ENCODE peak calls at places on chromosome 14, in seven cellular contexts. E is Calu3; I is SK-MEL-5; T is GM19239; J is astrocyte of the spinal cord; S is T-helper 9 cell; L is CD8-positive, alpha-beta memory T cell. H is an unnamed sample.

GRCh38 chr14:100605230-100605629 is 18.0 kb upstream of the BEGAIN start:
- DNase-seq in E (no peak), L (no peak), I (no peak), J (no peak), S (no peak), T (no peak), H (no peak)

GRCh38 chr14:22537436-22538310 is 51.4 kb downstream of the DAD1 start:
- DNase-seq in I (no peak), E (no peak), J (no peak), S (no peak), T (no peak), L (no peak), H (no peak)

GRCh38 chr14:52069617-52070431 is 965 bp upstream of the NID2 start:
- DNase-seq in S (peak), I (no peak), T (no peak), E (no peak), L (no peak), J (peak), H (peak)

GRCh38 chr14:55201219-55202096 is 10.1 kb upstream of the DLGAP5 start:
- DNase-seq in S (no peak), E (no peak), J (no peak), T (no peak), I (no peak), L (no peak), H (peak)

GRCh38 chr14:51069065-51069464 is 25.8 kb downstream of the TRIM9 start:
- DNase-seq in I (no peak), L (no peak), E (no peak), S (no peak), T (no peak), J (peak), H (peak)

GRCh38 chr14:37588956-37589737 is 5.9 kb downstream of the FOXA1 start:
- DNase-seq in J (no peak), S (no peak), E (no peak), L (no peak), I (no peak), T (no peak), H (peak)

GRCh38 chr14:71206123-71206522 is 298.9 kb downstream of the PCNX1 start:
- DNase-seq in L (no peak), J (no peak), S (no peak), E (no peak), I (no peak), T (no peak), H (no peak)

GRCh38 chr14:88420187-88420586 is 34.7 kb downstream of the SPATA7 start:
- DNase-seq in L (no peak), J (no peak), I (no peak), T (no peak), S (no peak), E (no peak), H (no peak)

GRCh38 chr14:32372154-32372553 is 43.1 kb downstream of the AKAP6 start:
- DNase-seq in L (no peak), E (no peak), S (no peak), T (no peak), J (peak), I (no peak), H (no peak)

GRCh38 chr14:98069712-98070133 is 1202.3 kb downstream of the BCL11B start:
- DNase-seq in E (peak), I (no peak), J (peak), L (no peak), T (no peak), S (no peak), H (peak)

GRCh38 chr14:30874120-30874998 is at the start of gene COCH:
- DNase-seq in T (peak), E (peak), L (peak), S (no peak), J (no peak), I (no peak), H (peak)

GRCh38 chr14:89507926-89508460 is 91.0 kb upstream of the FOXN3 start:
- DNase-seq in I (no peak), J (peak), S (no peak), T (no peak), E (peak), L (no peak), H (no peak)

GRCh38 chr14:97977711-97978261 is 1180.6 kb downstream of the VRK1 start:
- DNase-seq in I (peak), L (peak), T (no peak), E (peak), J (peak), S (peak), H (no peak)

GRCh38 chr14:72549026-72549425 is 344.9 kb downstream of the DPF3 start:
- DNase-seq in S (no peak), J (no peak), T (no peak), E (no peak), L (no peak), I (no peak), H (no peak)

GRCh38 chr14:100159107-100159864 is at the start of gene DEGS2:
- DNase-seq in S (peak), I (no peak), E (peak), L (peak), T (peak), J (no peak), H (peak)

GRCh38 chr14:64937176-64937820 is 5.2 kb downstream of the GPX2 start:
- DNase-seq in S (no peak), J (no peak), L (no peak), T (no peak), I (peak), E (no peak), H (no peak)

GRCh38 chr14:20327005-20327869 is 5.8 kb downstream of the CCNB1IP1 start:
- DNase-seq in J (peak), I (peak), S (no peak), T (peak), L (no peak), E (peak), H (peak)

GRCh38 chr14:99323603-99324185 is 51.7 kb upstream of the BCL11B start:
- DNase-seq in E (no peak), S (no peak), L (no peak), J (no peak), I (no peak), T (no peak), H (no peak)

GRCh38 chr14:77043177-77043983 is 14.9 kb upstream of the IRF2BPL start:
- DNase-seq in E (peak), J (peak), S (peak), L (peak), T (no peak), I (peak), H (no peak)

GRCh38 chr14:105034314-105035039 is 13.6 kb upstream of the CDCA4 start:
- DNase-seq in E (no peak), L (no peak), T (no peak), J (no peak), I (no peak), S (no peak), H (no peak)

GRCh38 chr14:76877871-76878270 is 51.7 kb downstream of the LRRC74A start:
- DNase-seq in E (no peak), S (no peak), I (no peak), J (no peak), L (no peak), T (no peak), H (no peak)

GRCh38 chr14:101737414-101738367 is 23.8 kb upstream of the PPP2R5C start:
- DNase-seq in T (no peak), L (no peak), S (no peak), E (no peak), J (no peak), I (no peak), H (no peak)

GRCh38 chr14:102275866-102276265 is 29.1 kb downstream of the MOK start:
- DNase-seq in J (no peak), S (no peak), I (no peak), T (no peak), E (no peak), L (no peak), H (no peak)

GRCh38 chr14:68896132-68896531 is 83.0 kb downstream of the ACTN1 start:
- DNase-seq in J (no peak), S (no peak), L (no peak), E (no peak), T (no peak), I (peak), H (peak)

GRCh38 chr14:85604671-85605070 is 74.7 kb downstream of the FLRT2 start:
- DNase-seq in S (no peak), I (no peak), L (no peak), E (no peak), T (no peak), J (no peak), H (no peak)

GRCh38 chr14:84399296-84399910 is 1130.5 kb upstream of the FLRT2 start:
- DNase-seq in E (no peak), S (no peak), T (no peak), L (no peak), I (no peak), J (no peak), H (no peak)

GRCh38 chr14:99520571-99521081 is 39.4 kb downstream of the CCNK start:
- DNase-seq in T (no peak), L (peak), S (no peak), E (no peak), J (no peak), I (no peak), H (peak)

GRCh38 chr14:58294201-58294600 is 4.2 kb upstream of the ARID4A start:
- DNase-seq in I (no peak), J (no peak), E (no peak), T (no peak), L (no peak), S (no peak), H (no peak)

GRCh38 chr14:58572092-58572853 is 65.5 kb upstream of the DACT1 start:
- DNase-seq in I (no peak), J (peak), T (no peak), E (no peak), S (no peak), L (no peak), H (peak)

GRCh38 chr14:104434214-104435076 is 145.1 kb upstream of the C14orf180 start:
- DNase-seq in T (no peak), L (no peak), J (no peak), I (no peak), E (no peak), S (no peak), H (no peak)

GRCh38 chr14:78448483-78449094 is 278.4 kb downstream of the NRXN3 start:
- DNase-seq in J (peak), T (peak), L (no peak), I (peak), E (peak), S (no peak), H (peak)

GRCh38 chr14:61502459-61503093 is 181.2 kb downstream of the PRKCH start:
- DNase-seq in T (no peak), S (no peak), E (no peak), I (peak), L (no peak), J (no peak), H (peak)

GRCh38 chr14:55301722-55302121 is 30.5 kb downstream of the FBXO34 start:
- DNase-seq in T (no peak), L (no peak), E (peak), I (no peak), J (peak), S (no peak), H (peak)

GRCh38 chr14:61342486-61342885 is 21.1 kb downstream of the PRKCH start:
- DNase-seq in S (peak), E (no peak), J (no peak), T (no peak), L (peak), I (no peak), H (no peak)

GRCh38 chr14:99910337-99911268 is 117.4 kb downstream of the EML1 start:
- DNase-seq in S (no peak), I (no peak), T (no peak), E (no peak), L (no peak), J (peak), H (no peak)

GRCh38 chr14:50501642-50502041 is 30.7 kb downstream of the MAP4K5 start:
- DNase-seq in E (no peak), J (peak), S (no peak), T (no peak), I (no peak), L (no peak), H (no peak)

GRCh38 chr14:100839573-100840175 is 13.8 kb downstream of the MEG3 start:
- DNase-seq in J (no peak), L (no peak), E (no peak), S (no peak), I (no peak), T (no peak), H (no peak)

GRCh38 chr14:105876158-105876557 is 349.8 kb downstream of the TMEM121 start:
- DNase-seq in S (no peak), L (no peak), E (no peak), I (no peak), T (no peak), J (no peak), H (no peak)

H was measured in mesendoderm.